ENCODE peak calls at places on chromosomes 1 and 21, in ten cellular contexts. L is left lung, H is D721Med, I is GM13976, O is AG04450, W is Calu3, N is fibroblast of lung, S is neural crest cell, D is brain microvascular endothelial cell, F is coronary artery. P is an unnamed sample.

GRCh38 chr1:9529190-9529589 is 10.1 kb upstream of the SLC25A33 start:
- DNase-seq in L (no peak), D (peak), I (no peak), W (no peak), N (no peak), F (no peak), O (no peak), H (no peak), S (no peak), P (no peak)

GRCh38 chr1:35449334-35450008 is 107.7 kb downstream of the KIAA0319L start:
- DNase-seq in S (no peak), D (peak), I (no peak), H (no peak), W (no peak), L (no peak), N (peak), O (peak), F (no peak), P (no peak)

GRCh38 chr1:6269997-6270401 is 9.1 kb upstream of the GPR153 start:
- DNase-seq in H (no peak), O (no peak), N (peak), F (no peak), W (no peak), D (no peak), S (no peak), I (no peak), L (no peak), P (no peak)

GRCh38 chr1:26524181-26524580 is 5.4 kb upstream of the RPS6KA1 start:
- DNase-seq in L (no peak), I (no peak), H (no peak), S (no peak), O (no peak), D (no peak), W (peak), N (no peak), F (no peak), P (no peak)

GRCh38 chr21:29295066-29295650 is 3.6 kb upstream of the BACH1 start:
- DNase-seq in N (no peak), F (no peak), W (no peak), O (no peak), H (no peak), L (no peak), D (no peak), S (no peak), I (no peak), P (no peak)

GRCh38 chr1:66833112-66833511 is 32.0 kb upstream of the INSL5 start:
- DNase-seq in D (no peak), W (no peak), L (no peak), O (no peak), H (no peak), S (no peak), I (no peak), F (no peak), N (no peak), P (no peak)

GRCh38 chr1:150192012-150192411 is 42.3 kb downstream of the PLEKHO1 start:
- DNase-seq in D (peak), S (no peak), I (no peak), L (no peak), O (peak), H (no peak), W (no peak), N (no peak), F (no peak), P (no peak)

GRCh38 chr1:1558591-1558990 is 16.1 kb downstream of the SSU72 start:
- DNase-seq in L (no peak), N (no peak), I (no peak), W (no peak), F (no peak), H (no peak), O (no peak), S (no peak), D (no peak), P (no peak)

GRCh38 chr1:166730299-166730888 is 108.9 kb upstream of the POGK start:
- DNase-seq in F (no peak), O (no peak), D (peak), W (no peak), S (no peak), I (no peak), L (no peak), N (no peak), H (no peak), P (no peak)

GRCh38 chr21:29449306-29449940 is 150.7 kb downstream of the BACH1 start:
- DNase-seq in F (no peak), H (no peak), S (no peak), W (no peak), D (no peak), L (no peak), N (no peak), O (no peak), I (no peak), P (no peak)

GRCh38 chr1:30381266-30381665 is 342.1 kb downstream of the MATN1 start:
- DNase-seq in S (no peak), N (no peak), L (no peak), H (no peak), I (no peak), W (no peak), O (no peak), D (no peak), F (no peak), P (no peak)

GRCh38 chr1:38789498-38790169 is 69.9 kb downstream of the RRAGC start:
- DNase-seq in O (no peak), I (no peak), H (no peak), S (no peak), L (no peak), F (peak), W (peak), D (no peak), N (no peak), P (no peak)

GRCh38 chr1:70546726-70547125 is 135.7 kb downstream of the CTH start:
- DNase-seq in S (no peak), O (no peak), I (no peak), H (no peak), D (no peak), F (no peak), W (no peak), L (no peak), N (no peak), P (no peak)

GRCh38 chr1:18485227-18485626 is 4.5 kb downstream of the KLHDC7A start:
- DNase-seq in H (no peak), S (no peak), D (no peak), F (no peak), N (no peak), O (no peak), I (no peak), L (no peak), W (no peak), P (no peak)

GRCh38 chr1:16461681-16462080 is 21.2 kb downstream of the NECAP2 start:
- DNase-seq in D (no peak), H (no peak), O (no peak), S (no peak), I (no peak), F (no peak), W (no peak), N (no peak), L (no peak), P (no peak)

GRCh38 chr1:208081972-208082371 is 162.2 kb downstream of the PLXNA2 start:
- DNase-seq in N (no peak), W (no peak), I (no peak), L (no peak), S (peak), H (no peak), O (no peak), D (no peak), F (no peak), P (no peak)

GRCh38 chr1:205313681-205314308 is 7.8 kb downstream of the NUAK2 start:
- DNase-seq in H (no peak), F (no peak), S (peak), I (peak), D (peak), W (no peak), L (peak), N (peak), O (peak), P (peak)

GRCh38 chr1:41471658-41472057 is 12.8 kb downstream of the EDN2 start:
- DNase-seq in I (no peak), N (no peak), S (no peak), H (no peak), O (no peak), D (no peak), L (no peak), F (no peak), W (no peak), P (no peak)

GRCh38 chr1:41475346-41475745 is 9.1 kb downstream of the EDN2 start:
- DNase-seq in N (no peak), L (no peak), H (no peak), O (no peak), D (no peak), I (no peak), S (no peak), F (no peak), W (no peak), P (no peak)

GRCh38 chr1:41474490-41475271 is 9.8 kb downstream of the EDN2 start:
- DNase-seq in W (no peak), D (no peak), N (no peak), I (no peak), S (no peak), O (no peak), L (no peak), H (no peak), F (no peak), P (no peak)

GRCh38 chr1:41475859-41476567 is 8.5 kb downstream of the EDN2 start:
- DNase-seq in S (no peak), D (no peak), L (no peak), O (no peak), F (no peak), W (no peak), H (no peak), N (no peak), I (no peak), P (no peak)

DNA sequence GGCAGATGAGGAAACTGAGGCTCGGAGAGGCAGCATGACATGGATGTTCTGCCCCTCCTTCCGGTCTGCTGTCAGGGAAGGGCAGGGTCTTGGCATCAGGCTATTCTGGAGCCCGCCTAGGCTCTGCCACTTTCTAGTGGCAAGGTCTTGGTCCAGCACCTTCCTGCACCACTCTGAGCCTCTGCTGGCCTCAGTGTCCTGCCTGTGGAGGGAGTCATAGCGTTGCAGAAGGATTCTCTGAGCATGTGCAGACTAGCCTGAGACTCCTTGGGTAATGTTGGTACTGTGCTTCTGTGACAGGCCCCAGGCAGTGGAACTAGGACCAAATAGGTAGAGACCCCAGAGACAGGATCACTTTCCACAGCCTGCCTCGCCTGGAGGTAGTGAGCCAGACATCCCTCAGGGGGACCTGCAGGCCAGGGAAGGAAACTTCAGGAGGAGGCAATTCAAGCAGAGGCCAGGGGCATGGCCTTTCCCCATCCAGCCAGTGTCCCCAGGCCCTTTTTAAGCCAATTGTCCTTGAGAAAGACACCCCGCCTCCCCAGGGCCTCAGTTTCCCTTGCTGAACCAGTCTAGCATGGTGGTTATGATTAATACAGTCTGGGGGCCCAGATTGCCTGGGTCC is 10.6 kb downstream of the EDN2 start:
- DNase-seq in I (no peak), O (no peak), L (no peak), N (no peak), F (no peak), W (no peak), D (no peak), H (no peak), S (no peak), P (no peak)
- TF ChIP-seq CTCF in I (no peak), O (no peak), L (no peak), N (no peak), F (no peak), W (no peak), D (no peak), H (no peak), S (no peak), P (no peak)

GRCh38 chr1:31497601-31498000 is 78.7 kb upstream of the TINAGL1 start:
- DNase-seq in H (no peak), O (peak), N (peak), D (peak), L (no peak), F (no peak), S (no peak), W (no peak), I (no peak), P (no peak)
- TF ChIP-seq CTCF in H (no peak), O (no peak), N (no peak), D (no peak), L (no peak), F (no peak), S (no peak), W (no peak), I (no peak), P (no peak)

DNA sequence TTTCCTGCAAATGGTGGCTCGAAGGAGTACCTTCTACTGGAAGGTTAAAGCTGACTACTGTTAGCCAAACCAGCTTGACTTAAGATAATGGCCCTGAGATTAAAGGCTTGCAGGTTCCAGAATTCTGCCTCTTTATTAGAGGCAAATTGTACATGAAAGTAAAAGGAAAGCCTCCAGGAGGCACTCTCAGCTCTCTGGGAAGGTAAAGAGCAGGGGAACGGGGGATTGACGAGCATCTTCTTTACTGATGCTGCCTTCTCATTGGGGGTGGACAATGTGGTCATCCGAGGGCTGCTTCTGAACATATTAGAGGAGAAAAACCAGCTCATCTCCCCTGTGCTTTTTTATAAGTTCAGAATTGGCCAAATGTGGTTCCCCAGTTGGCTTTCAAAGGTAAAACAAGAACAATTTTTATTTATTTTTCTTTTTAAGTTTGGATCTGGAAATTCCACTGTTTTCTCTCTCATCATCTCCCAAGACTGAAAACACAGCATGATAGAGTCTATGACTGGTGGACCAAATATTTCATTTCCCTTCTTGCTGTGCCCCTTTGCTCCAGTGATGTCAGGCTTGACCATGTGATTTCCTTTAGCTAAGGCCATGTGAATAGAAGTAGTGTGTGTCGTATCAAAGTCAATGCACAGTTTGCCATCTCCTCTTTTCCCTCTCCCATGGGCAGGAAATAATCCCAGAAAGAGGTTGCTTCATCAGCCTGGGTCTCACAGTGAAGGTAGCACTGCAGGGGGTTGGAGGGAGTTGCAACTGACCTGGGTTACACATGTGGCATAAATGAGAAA is 292.7 kb downstream of the PRDM2 start:
- DNase-seq in D (no peak), W (no peak), H (no peak), S (no peak), I (no peak), O (no peak), N (no peak), L (no peak), F (no peak), P (no peak)
- TF ChIP-seq CTCF in D (no peak), W (no peak), H (no peak), S (no peak), I (no peak), O (no peak), N (no peak), L (no peak), F (no peak), P (no peak)

GRCh38 chr1:116853680-116854191 is 56.0 kb upstream of the PTGFRN start:
- DNase-seq in W (peak), D (peak), L (no peak), F (no peak), N (peak), H (no peak), I (no peak), S (no peak), O (no peak), P (no peak)
- TF ChIP-seq CTCF in W (no peak), D (no peak), L (no peak), F (no peak), N (no peak), H (no peak), I (no peak), S (no peak), O (no peak), P (no peak)

DNA sequence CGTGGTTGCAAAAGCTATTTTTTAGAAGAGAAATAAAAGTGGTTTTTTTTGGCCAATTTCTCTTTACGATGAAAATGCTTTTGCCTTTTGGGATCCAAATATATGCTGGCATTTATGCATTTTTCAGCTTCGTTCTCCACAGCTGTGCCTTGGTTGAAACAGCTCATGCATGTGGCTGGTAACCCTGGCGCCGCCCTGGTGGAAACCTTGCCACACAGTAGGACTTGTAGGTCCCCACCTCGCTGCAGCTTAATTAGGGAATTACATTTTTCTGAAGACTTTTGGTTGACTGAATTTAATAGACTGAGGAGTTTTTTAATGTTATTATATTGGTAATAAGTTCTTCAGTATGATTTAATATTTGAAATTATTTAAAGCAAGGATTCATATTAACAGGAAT is 12.7 kb upstream of the PCP4 start:
- DNase-seq in W (no peak), I (no peak), D (no peak), S (no peak), H (no peak), L (no peak), N (no peak), F (no peak), O (no peak), P (no peak)
- TF ChIP-seq CTCF in W (no peak), I (no peak), D (no peak), S (no peak), H (no peak), L (no peak), N (no peak), F (no peak), O (no peak), P (no peak)

DNA sequence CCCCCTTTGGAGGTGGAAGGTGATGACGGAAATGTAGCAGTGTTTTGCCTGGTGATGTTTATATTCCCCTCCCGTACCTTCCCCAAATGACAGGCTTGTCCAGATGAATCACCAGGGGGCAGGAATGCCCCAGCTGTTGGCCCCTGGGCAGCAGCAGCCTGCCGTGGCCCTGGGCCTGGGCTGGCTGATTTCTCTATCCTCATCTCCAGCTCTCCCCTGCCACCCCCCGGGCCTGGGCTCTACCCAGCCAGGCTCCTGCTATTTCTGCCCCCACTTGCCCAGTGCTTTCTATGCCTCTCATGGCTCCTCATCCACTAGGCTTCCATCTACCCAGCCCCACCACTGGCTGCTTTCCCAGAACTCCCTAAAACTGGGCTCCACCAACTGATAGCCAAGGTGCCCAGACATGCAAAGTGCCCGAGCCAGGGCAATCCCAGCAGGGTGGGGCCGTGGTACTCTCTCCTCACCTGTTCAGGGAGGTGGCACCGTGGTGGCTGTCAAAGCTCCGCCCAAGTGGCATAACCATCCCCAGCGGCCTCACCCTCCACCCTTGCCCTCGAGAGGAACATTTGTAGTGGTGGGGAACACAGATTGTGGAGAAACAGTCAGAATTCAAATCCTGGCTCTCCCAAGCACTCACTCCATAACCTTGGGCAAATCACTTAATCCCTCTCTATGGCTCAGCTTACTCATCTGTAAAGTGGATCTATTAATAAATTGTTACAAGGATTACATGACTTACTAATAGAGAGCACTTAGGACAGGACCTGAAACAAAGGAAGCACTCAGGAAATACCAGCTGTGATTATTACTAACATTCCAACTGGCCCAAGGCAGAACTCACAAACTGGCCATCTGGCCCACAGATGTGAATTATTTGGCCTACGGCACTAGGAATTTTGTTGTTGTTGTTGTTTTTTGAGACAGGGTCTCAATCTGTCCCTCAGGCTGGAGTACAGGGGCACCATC is 12.8 kb upstream of the ECE1 start:
- DNase-seq in L (no peak), F (peak), D (no peak), S (no peak), W (no peak), N (peak), I (no peak), O (peak), H (no peak), P (no peak)
- TF ChIP-seq CTCF in L (no peak), F (no peak), D (peak), S (no peak), W (no peak), N (peak), I (no peak), O (peak), H (no peak), P (no peak)

GRCh38 chr1:99674665-99675064 is 28.8 kb downstream of the PALMD start:
- DNase-seq in N (no peak), S (no peak), D (no peak), O (no peak), W (no peak), H (no peak), I (no peak), F (no peak), L (no peak), P (no peak)

GRCh38 chr1:99680258-99680657 is 34.3 kb downstream of the PALMD start:
- DNase-seq in S (no peak), N (peak), I (no peak), L (no peak), W (no peak), D (peak), F (no peak), H (no peak), O (no peak), P (no peak)

GRCh38 chr1:99675994-99676393 is 30.1 kb downstream of the PALMD start:
- DNase-seq in I (no peak), W (no peak), D (no peak), L (no peak), F (no peak), H (no peak), O (no peak), N (no peak), S (no peak), P (no peak)

GRCh38 chr1:99675292-99675691 is 29.4 kb downstream of the PALMD start:
- DNase-seq in W (no peak), O (no peak), D (no peak), F (no peak), H (no peak), N (no peak), L (no peak), I (no peak), S (no peak), P (no peak)

GRCh38 chr1:99677416-99677815 is 31.5 kb downstream of the PALMD start:
- DNase-seq in I (no peak), F (no peak), S (no peak), N (no peak), D (no peak), O (no peak), H (no peak), L (no peak), W (no peak), P (no peak)
- TF ChIP-seq CTCF in I (no peak), F (no peak), S (no peak), N (no peak), D (no peak), O (no peak), H (no peak), L (no peak), W (no peak), P (no peak)

P was measured in natural killer cell.